ENCODE peak calls at places on chromosomes 6 and 20, in seven cellular contexts. M is fibroblast of lung, X is retinal pigment epithelial cell, V is omental fat pad, I is left ventricle myocardium inferior, A is GM12864, K is lower lobe of right lung. E is an unnamed sample.

GRCh38 chr20:46071573-46071972 is 18.2 kb downstream of the NCOA5 start:
- DNase-seq in X (no peak), A (no peak), I (no peak), V (no peak), M (peak; percentile 6), K (no peak), E (no peak)

GRCh38 chr6:89347825-89348224 is 4.7 kb downstream of the UBE2J1 start:
- DNase-seq in I (peak; percentile 22), K (peak; percentile 55), V (no peak), X (no peak), M (peak; percentile 47), A (no peak), E (peak; percentile 7)

GRCh38 chr20:38272961-38273360 is 12.4 kb upstream of the KIAA1755 start:
- DNase-seq in A (no peak), K (no peak), M (peak; percentile 90), V (no peak), I (no peak), X (no peak), E (peak; percentile 61)

GRCh38 chr6:109793793-109794192 is 102.7 kb downstream of the FIG4 start:
- DNase-seq in I (no peak), V (no peak), A (no peak), X (peak; percentile 89), K (no peak), M (peak; percentile 97), E (peak; percentile 95)

GRCh38 chr6:72035966-72036365 is 149.6 kb downstream of the RIMS1 start:
- DNase-seq in V (no peak), M (no peak), X (no peak), I (no peak), A (no peak), K (no peak), E (no peak)

GRCh38 chr6:96301781-96302180 is 219.8 kb upstream of the UFL1 start:
- DNase-seq in A (no peak), X (peak; percentile 16), I (no peak), V (no peak), M (peak; percentile 37), K (no peak), E (no peak)

GRCh38 chr6:43308101-43308989 is at the start of gene CRIP3:
- DNase-seq in V (no peak), I (peak; percentile 44), A (no peak), M (peak; percentile 11), X (no peak), K (peak; percentile 66), E (no peak)

GRCh38 chr20:55266361-55266760 is 739.0 kb downstream of the CBLN4 start:
- DNase-seq in A (no peak), V (no peak), I (no peak), K (no peak), X (no peak), M (no peak), E (no peak)

GRCh38 chr20:4195499-4195898 is 180.1 kb upstream of the RNF24 start:
- DNase-seq in V (no peak), M (no peak), K (no peak), I (no peak), X (no peak), A (no peak), E (no peak)

GRCh38 chr6:119562168-119562567 is 212.6 kb upstream of the MAN1A1 start:
- DNase-seq in M (no peak), V (no peak), A (no peak), X (no peak), I (no peak), K (no peak), E (no peak)

GRCh38 chr6:99353126-99353525 is 3.7 kb upstream of the FAXC start:
- DNase-seq in A (no peak), K (no peak), M (no peak), V (no peak), I (no peak), X (no peak), E (no peak)

GRCh38 chr20:33636776-33637175 is 25.4 kb upstream of the C20orf144 start:
- DNase-seq in I (no peak), M (no peak), A (no peak), X (no peak), V (no peak), K (no peak), E (no peak)

GRCh38 chr6:122286512-122286911 is 112.9 kb upstream of the HSF2 start:
- DNase-seq in K (no peak), I (no peak), M (no peak), X (no peak), V (no peak), A (no peak), E (no peak)

GRCh38 chr6:122285292-122285913 is 114.0 kb upstream of the HSF2 start:
- DNase-seq in A (no peak), V (no peak), X (no peak), K (no peak), M (no peak), I (no peak), E (no peak)

GRCh38 chr6:122284848-122285247 is 114.6 kb upstream of the HSF2 start:
- DNase-seq in V (no peak), X (no peak), I (no peak), M (no peak), K (no peak), A (no peak), E (no peak)

GRCh38 chr6:122289721-122290501 is 109.5 kb upstream of the HSF2 start:
- DNase-seq in K (no peak), V (no peak), I (no peak), A (no peak), X (peak; percentile 23), M (peak; percentile 9), E (peak; percentile 4)
- TF ChIP-seq CTCF in K (no peak), V (no peak), I (peak; percentile 55), A (no peak), X (peak; percentile 54), M (peak; percentile 5), E (peak; percentile 30)

DNA sequence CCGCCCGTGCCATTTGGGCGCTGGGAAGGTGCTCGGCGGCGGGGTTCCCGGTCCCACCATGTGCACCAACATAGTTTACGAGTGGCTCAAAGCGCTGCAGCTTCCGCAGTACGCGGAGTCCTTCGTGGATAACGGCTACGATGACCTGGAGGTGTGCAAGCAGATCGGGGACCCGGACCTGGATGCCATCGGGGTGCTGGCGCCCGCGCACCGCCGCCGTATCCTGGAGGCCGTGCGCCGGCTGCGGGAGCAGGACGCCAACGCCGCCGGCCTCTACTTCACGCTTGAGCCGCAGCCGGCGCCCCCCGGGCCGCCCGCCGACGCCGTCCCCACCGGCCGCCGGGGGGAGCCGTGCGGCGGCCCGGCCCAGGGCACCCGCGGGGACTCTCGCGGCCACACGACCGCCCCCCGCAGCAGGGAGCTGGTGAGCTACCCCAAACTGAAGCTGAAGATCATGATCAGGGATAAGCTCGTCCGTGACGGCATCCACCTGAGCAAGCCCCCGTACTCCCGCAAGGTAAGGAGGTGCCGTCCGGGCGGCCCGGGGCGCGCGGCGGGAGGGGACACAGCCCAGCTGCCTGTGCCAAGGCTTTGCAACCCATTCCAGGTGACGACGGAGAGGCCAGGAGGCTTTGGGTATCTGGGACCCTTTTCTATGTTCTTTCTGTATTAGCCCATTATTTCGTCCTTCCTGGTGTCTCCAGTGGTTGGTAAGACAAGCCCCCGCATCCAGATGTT is 550 bp downstream of the SAMD5 start:
- DNase-seq in I (peak; percentile 14), M (no peak), V (no peak), X (no peak), A (no peak), K (no peak), E (no peak)
- TF ChIP-seq CTCF in I (peak; percentile 23), M (no peak), V (no peak), X (no peak), A (no peak), K (no peak), E (no peak)

DNA sequence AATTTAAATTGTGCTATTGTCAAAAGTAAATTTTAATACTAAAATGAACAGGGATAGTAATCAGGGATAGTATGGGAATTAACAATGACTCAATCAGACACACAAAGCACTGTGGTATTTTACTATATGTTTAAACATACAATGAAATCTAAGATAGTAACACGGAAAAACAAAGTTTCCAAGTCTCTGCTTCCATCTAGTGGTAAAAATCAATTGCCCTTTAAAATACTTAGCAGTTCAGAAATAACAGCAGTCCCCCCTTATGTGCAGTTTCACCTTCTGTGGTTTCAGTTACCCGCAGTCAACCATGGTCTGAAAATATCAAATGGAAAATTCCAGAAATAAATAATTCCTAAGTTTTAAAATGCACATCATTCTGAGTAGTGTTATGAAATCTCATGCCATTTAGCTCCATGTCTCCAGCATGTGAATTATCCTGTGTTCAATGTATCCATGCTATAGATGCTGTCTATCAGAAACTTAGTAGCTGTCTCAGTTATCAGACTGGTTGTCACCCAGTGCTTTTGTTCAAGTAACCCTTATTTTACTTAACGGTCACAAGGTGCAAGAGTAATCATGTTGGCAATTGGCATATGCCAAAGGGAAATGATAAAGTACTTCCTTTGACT is 58.5 kb downstream of the AHI1 start:
- DNase-seq in A (peak; percentile 13), K (no peak), V (no peak), M (peak; percentile 12), X (no peak), I (no peak), E (peak; percentile 12)
- TF ChIP-seq CTCF in A (peak; percentile 53), K (no peak), V (no peak), M (peak; percentile 23), X (peak; percentile 50), I (peak; percentile 30), E (peak; percentile 80)

GRCh38 chr6:166465671-166466087 is 82.9 kb upstream of the MPC1 start:
- DNase-seq in V (no peak), M (peak; percentile 53), X (no peak), A (no peak), K (no peak), I (peak; percentile 42), E (peak; percentile 60)
- TF ChIP-seq CTCF in V (no peak), M (peak; percentile 33), X (peak; percentile 32), A (peak; percentile 11), K (no peak), I (peak; percentile 34), E (peak; percentile 67)

E was measured in HFFc6.